ENCODE peak calls at places on chromosomes 11 and 22, in ten cellular contexts. One of them, this sample, is unnamed.

GRCh38 chr11:118914178-118914918 is 11.4 kb downstream of the BCL9L start:
- DNase-seq in SK-N-SH: no peak
- DNase-seq in adipocyte: no peak
- DNase-seq in neural progenitor cell: peak; percentile 77
- DNase-seq in neuronal stem cell: no peak
- DNase-seq in MM.1S: no peak
- DNase-seq in colonic mucosa: peak; percentile 72
- DNase-seq in PC-3: peak; percentile 75
- DNase-seq in fibroblast of lung: no peak
- DNase-seq in mesenchymal stem cell: no peak
- DNase-seq in this sample: peak; percentile 68

GRCh38 chr22:36198936-36199616 is 2.5 kb downstream of the APOL4 start:
- DNase-seq in colonic mucosa: no peak
- DNase-seq in neuronal stem cell: no peak
- DNase-seq in fibroblast of lung: no peak
- DNase-seq in MM.1S: no peak
- DNase-seq in neural progenitor cell: no peak
- DNase-seq in SK-N-SH: no peak
- DNase-seq in adipocyte: no peak
- DNase-seq in PC-3: peak; percentile 6
- DNase-seq in mesenchymal stem cell: no peak
- DNase-seq in this sample: peak; percentile 39

GRCh38 chr11:67301951-67302516 is 1.3 kb upstream of the SSH3 start:
- DNase-seq in colonic mucosa: peak; percentile 78
- DNase-seq in mesenchymal stem cell: peak; percentile 85
- DNase-seq in neuronal stem cell: no peak
- DNase-seq in fibroblast of lung: peak; percentile 73
- DNase-seq in MM.1S: no peak
- DNase-seq in neural progenitor cell: peak; percentile 71
- DNase-seq in SK-N-SH: no peak
- DNase-seq in adipocyte: no peak
- DNase-seq in PC-3: peak; percentile 49
- DNase-seq in this sample: peak; percentile 86

GRCh38 chr11:7637447-7638157 is 35.7 kb downstream of the CYB5R2 start:
- DNase-seq in SK-N-SH: no peak
- DNase-seq in PC-3: peak; percentile 20
- DNase-seq in colonic mucosa: no peak
- DNase-seq in neural progenitor cell: no peak
- DNase-seq in adipocyte: peak; percentile 81
- DNase-seq in mesenchymal stem cell: peak; percentile 51
- DNase-seq in fibroblast of lung: peak; percentile 47
- DNase-seq in neuronal stem cell: no peak
- DNase-seq in MM.1S: no peak
- DNase-seq in this sample: no peak

GRCh38 chr11:1760351-1761109 is 3.2 kb downstream of the CTSD start:
- DNase-seq in MM.1S: no peak
- DNase-seq in colonic mucosa: peak; percentile 66
- DNase-seq in PC-3: peak; percentile 3
- DNase-seq in adipocyte: no peak
- DNase-seq in mesenchymal stem cell: peak; percentile 94
- DNase-seq in neural progenitor cell: no peak
- DNase-seq in SK-N-SH: no peak
- DNase-seq in neuronal stem cell: no peak
- DNase-seq in fibroblast of lung: peak; percentile 62
- DNase-seq in this sample: no peak

GRCh38 chr22:28909375-28909774 is 26.0 kb downstream of the ZNRF3 start:
- DNase-seq in PC-3: no peak
- DNase-seq in neuronal stem cell: no peak
- DNase-seq in SK-N-SH: no peak
- DNase-seq in neural progenitor cell: no peak
- DNase-seq in mesenchymal stem cell: no peak
- DNase-seq in colonic mucosa: no peak
- DNase-seq in adipocyte: no peak
- DNase-seq in MM.1S: no peak
- DNase-seq in fibroblast of lung: no peak
- DNase-seq in this sample: no peak

GRCh38 chr11:115739121-115739520 is 234.9 kb upstream of the CADM1 start:
- DNase-seq in neuronal stem cell: peak; percentile 12
- DNase-seq in PC-3: no peak
- DNase-seq in neural progenitor cell: peak; percentile 59
- DNase-seq in SK-N-SH: no peak
- DNase-seq in MM.1S: no peak
- DNase-seq in fibroblast of lung: no peak
- DNase-seq in colonic mucosa: no peak
- DNase-seq in adipocyte: no peak
- DNase-seq in mesenchymal stem cell: no peak
- DNase-seq in this sample: no peak

GRCh38 chr11:128052912-128053641 is 534.3 kb downstream of the ETS1 start:
- DNase-seq in neural progenitor cell: no peak
- DNase-seq in neuronal stem cell: no peak
- DNase-seq in colonic mucosa: no peak
- DNase-seq in SK-N-SH: peak; percentile 15
- DNase-seq in mesenchymal stem cell: peak; percentile 40
- DNase-seq in MM.1S: no peak
- DNase-seq in adipocyte: peak; percentile 79
- DNase-seq in fibroblast of lung: peak; percentile 65
- DNase-seq in PC-3: peak; percentile 56
- DNase-seq in this sample: no peak

GRCh38 chr11:44754876-44755552 is 28.3 kb downstream of the TSPAN18 start:
- DNase-seq in adipocyte: no peak
- DNase-seq in SK-N-SH: peak; percentile 68
- DNase-seq in PC-3: no peak
- DNase-seq in MM.1S: no peak
- DNase-seq in mesenchymal stem cell: no peak
- DNase-seq in fibroblast of lung: no peak
- DNase-seq in neural progenitor cell: no peak
- DNase-seq in neuronal stem cell: no peak
- DNase-seq in colonic mucosa: no peak
- DNase-seq in this sample: peak; percentile 57

DNA sequence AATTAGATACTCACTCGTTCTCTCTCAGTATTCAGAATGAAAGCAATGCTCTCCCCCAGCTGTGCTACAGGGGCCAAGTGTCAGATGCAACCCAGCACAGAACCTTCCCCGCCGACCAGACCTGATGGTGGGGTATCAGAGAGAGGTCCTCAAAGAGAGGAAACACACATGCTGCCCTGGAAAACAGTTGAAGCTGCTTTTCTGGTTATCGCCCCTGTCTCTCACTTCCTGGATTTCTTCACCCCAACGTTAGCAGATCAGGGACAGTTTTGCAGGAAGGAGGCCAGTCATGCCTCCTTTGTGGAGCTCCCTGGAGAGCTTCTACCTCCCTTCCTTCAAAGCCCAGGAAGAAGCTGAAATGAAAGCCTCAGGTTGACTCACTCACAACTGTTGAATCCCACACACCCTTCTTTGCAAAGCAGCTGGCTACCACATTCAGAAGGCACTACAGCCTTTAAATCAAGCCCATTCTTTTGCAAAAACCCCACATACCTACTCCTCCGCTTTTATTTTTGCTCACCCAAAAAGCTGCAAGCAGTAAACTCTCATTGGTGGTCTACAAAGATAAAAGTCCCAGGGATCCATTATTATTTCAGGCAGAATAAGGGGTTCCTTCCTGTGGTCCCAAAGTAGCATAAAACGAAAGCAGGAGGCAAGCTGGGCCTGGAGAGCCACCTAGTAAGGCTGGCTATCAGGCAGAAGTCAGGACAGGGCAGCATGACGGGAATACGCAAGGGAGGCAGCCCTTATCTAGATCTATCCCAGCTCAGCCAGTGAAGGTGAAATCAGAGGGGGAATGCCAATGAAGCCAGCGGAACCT is 23.3 kb downstream of the LARGE1 start:
- DNase-seq in PC-3: no peak
- DNase-seq in adipocyte: no peak
- DNase-seq in mesenchymal stem cell: peak; percentile 31
- DNase-seq in SK-N-SH: peak; percentile 32
- DNase-seq in neural progenitor cell: no peak
- DNase-seq in neuronal stem cell: no peak
- DNase-seq in fibroblast of lung: no peak
- DNase-seq in colonic mucosa: no peak
- DNase-seq in MM.1S: no peak
- DNase-seq in this sample: peak; percentile 76
- H3K9ac ChIP-seq in PC-3: no peak overlapping the region
- H3K9ac ChIP-seq in adipocyte: no peak overlapping the region
- H3K9ac ChIP-seq in mesenchymal stem cell: no peak overlapping the region
- H3K9ac ChIP-seq in SK-N-SH: no peak overlapping the region
- H3K9ac ChIP-seq in neural progenitor cell: no peak overlapping the region
- H3K9ac ChIP-seq in neuronal stem cell: no peak overlapping the region
- H3K9ac ChIP-seq in fibroblast of lung: no peak overlapping the region
- H3K9ac ChIP-seq in colonic mucosa: no peak overlapping the region
- H3K9ac ChIP-seq in MM.1S: no peak overlapping the region
- H3K9ac ChIP-seq in this sample: no peak overlapping the region

DNA sequence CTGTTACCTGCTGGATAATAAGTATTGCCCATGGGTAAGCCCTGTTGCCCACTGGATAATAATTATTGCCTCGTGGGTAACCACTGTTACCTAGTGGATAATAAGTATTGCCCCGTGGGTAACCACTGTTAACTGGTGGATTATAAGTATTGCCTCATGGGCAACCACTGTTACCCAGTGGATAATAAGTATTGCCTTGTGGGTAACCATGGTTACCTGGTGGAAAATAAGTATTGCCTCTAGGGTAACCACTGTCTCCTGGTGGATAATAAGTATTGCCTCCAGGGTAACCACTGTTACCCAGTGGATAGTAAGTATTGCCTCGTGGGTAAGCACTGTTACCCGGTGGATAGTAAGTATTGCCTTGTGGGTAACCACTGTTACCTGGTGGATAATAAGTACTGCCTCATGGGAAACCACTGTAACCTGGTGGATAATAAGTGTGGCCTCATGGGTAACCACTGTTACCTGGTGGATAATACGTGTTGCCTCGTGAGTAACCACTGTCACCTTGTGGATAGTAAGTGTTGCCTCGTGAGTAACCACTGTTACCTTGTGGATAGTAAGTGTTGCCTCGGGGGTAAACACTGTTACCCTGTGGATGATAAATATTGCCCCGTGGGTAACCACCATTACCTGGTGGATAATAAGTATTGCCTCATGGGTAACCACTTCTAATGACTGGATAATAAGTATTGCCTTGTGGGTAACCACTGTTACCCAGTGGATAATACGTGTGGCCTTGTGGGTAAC is 29.0 kb upstream of the NXPE4 start:
- DNase-seq in neural progenitor cell: no peak
- DNase-seq in fibroblast of lung: no peak
- DNase-seq in mesenchymal stem cell: no peak
- DNase-seq in SK-N-SH: no peak
- DNase-seq in adipocyte: no peak
- DNase-seq in colonic mucosa: peak; percentile 3
- DNase-seq in PC-3: no peak
- DNase-seq in MM.1S: no peak
- DNase-seq in neuronal stem cell: no peak
- DNase-seq in this sample: no peak
- H3K9me3 ChIP-seq in neural progenitor cell: peaks cover 2% of the 10 kb centered on the region
- H3K9me3 ChIP-seq in fibroblast of lung: no peaks in the 10 kb centered on the region
- H3K9me3 ChIP-seq in mesenchymal stem cell: peaks cover 13% of the 10 kb centered on the region
- H3K9me3 ChIP-seq in SK-N-SH: no peaks in the 10 kb centered on the region
- H3K9me3 ChIP-seq in adipocyte: no peaks in the 10 kb centered on the region
- H3K9me3 ChIP-seq in colonic mucosa: no peaks in the 10 kb centered on the region
- H3K9me3 ChIP-seq in PC-3: peaks cover 42% of the 10 kb centered on the region
- H3K9me3 ChIP-seq in MM.1S: no peaks in the 10 kb centered on the region
- H3K9me3 ChIP-seq in neuronal stem cell: peaks cover 12% of the 10 kb centered on the region
- H3K9me3 ChIP-seq in this sample: peaks cover 61% of the 10 kb centered on the region

GRCh38 chr11:96221244-96222070 is 121.5 kb downstream of the MAML2 start:
- DNase-seq in neural progenitor cell: no peak
- DNase-seq in fibroblast of lung: no peak
- DNase-seq in colonic mucosa: no peak
- DNase-seq in MM.1S: no peak
- DNase-seq in SK-N-SH: no peak
- DNase-seq in adipocyte: no peak
- DNase-seq in neuronal stem cell: no peak
- DNase-seq in PC-3: no peak
- DNase-seq in mesenchymal stem cell: peak; percentile 46
- DNase-seq in this sample: no peak

GRCh38 chr11:96222102-96222501 is 120.9 kb downstream of the MAML2 start:
- DNase-seq in MM.1S: no peak
- DNase-seq in adipocyte: no peak
- DNase-seq in fibroblast of lung: no peak
- DNase-seq in neural progenitor cell: no peak
- DNase-seq in SK-N-SH: no peak
- DNase-seq in neuronal stem cell: no peak
- DNase-seq in colonic mucosa: no peak
- DNase-seq in PC-3: no peak
- DNase-seq in mesenchymal stem cell: peak; percentile 64
- DNase-seq in this sample: no peak

GRCh38 chr11:96218013-96218412 is 125.0 kb downstream of the MAML2 start:
- DNase-seq in PC-3: no peak
- DNase-seq in MM.1S: no peak
- DNase-seq in SK-N-SH: no peak
- DNase-seq in fibroblast of lung: peak; percentile 73
- DNase-seq in colonic mucosa: no peak
- DNase-seq in neural progenitor cell: no peak
- DNase-seq in adipocyte: no peak
- DNase-seq in mesenchymal stem cell: no peak
- DNase-seq in neuronal stem cell: no peak
- DNase-seq in this sample: no peak

GRCh38 chr11:96218901-96219300 is 124.1 kb downstream of the MAML2 start:
- DNase-seq in fibroblast of lung: no peak
- DNase-seq in neural progenitor cell: no peak
- DNase-seq in mesenchymal stem cell: no peak
- DNase-seq in PC-3: no peak
- DNase-seq in adipocyte: no peak
- DNase-seq in colonic mucosa: no peak
- DNase-seq in SK-N-SH: no peak
- DNase-seq in neuronal stem cell: no peak
- DNase-seq in MM.1S: no peak
- DNase-seq in this sample: no peak

GRCh38 chr11:96219981-96220623 is 122.9 kb downstream of the MAML2 start:
- DNase-seq in SK-N-SH: no peak
- DNase-seq in mesenchymal stem cell: peak; percentile 91
- DNase-seq in PC-3: peak; percentile 70
- DNase-seq in neural progenitor cell: peak; percentile 26
- DNase-seq in fibroblast of lung: peak; percentile 56
- DNase-seq in colonic mucosa: no peak
- DNase-seq in adipocyte: peak; percentile 58
- DNase-seq in neuronal stem cell: no peak
- DNase-seq in MM.1S: no peak
- DNase-seq in this sample: no peak
- H3K4me3 ChIP-seq in SK-N-SH: no peak overlapping the region
- H3K4me3 ChIP-seq in mesenchymal stem cell: no peak overlapping the region
- H3K4me3 ChIP-seq in PC-3: no peak overlapping the region
- H3K4me3 ChIP-seq in neural progenitor cell: no peak overlapping the region
- H3K4me3 ChIP-seq in fibroblast of lung: no peak overlapping the region
- H3K4me3 ChIP-seq in colonic mucosa: no peak overlapping the region
- H3K4me3 ChIP-seq in adipocyte: peak overlapping the region; percentile 66
- H3K4me3 ChIP-seq in neuronal stem cell: no peak overlapping the region
- H3K4me3 ChIP-seq in MM.1S: no peak overlapping the region
- H3K4me3 ChIP-seq in this sample: no peak overlapping the region

DNA sequence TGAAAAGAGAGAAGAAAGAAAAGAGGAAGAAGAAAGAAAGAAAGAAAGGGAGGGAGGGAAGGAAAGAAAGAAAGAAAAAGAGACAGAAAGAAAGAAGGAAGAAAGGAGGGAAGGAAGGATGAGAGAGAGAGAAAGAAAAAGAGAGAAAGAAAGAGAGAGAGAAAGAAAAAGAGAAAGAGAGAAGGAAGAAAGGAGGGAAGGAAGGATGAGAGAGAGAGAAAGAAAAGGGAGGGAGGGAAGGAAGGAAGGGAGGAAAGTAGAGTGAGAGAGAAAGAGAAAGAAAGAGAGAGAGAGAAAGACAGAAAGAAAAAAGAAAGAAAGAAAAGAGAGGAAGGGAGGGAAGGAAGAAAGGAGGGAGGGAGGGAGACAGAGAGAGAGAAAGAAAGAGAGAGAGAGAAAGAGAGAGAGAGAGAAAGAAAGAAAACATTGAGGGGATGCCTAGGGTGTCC is 11.5 kb upstream of the RAC2 start:
- DNase-seq in colonic mucosa: no peak
- DNase-seq in fibroblast of lung: no peak
- DNase-seq in neural progenitor cell: no peak
- DNase-seq in PC-3: no peak
- DNase-seq in SK-N-SH: no peak
- DNase-seq in MM.1S: no peak
- DNase-seq in neuronal stem cell: no peak
- DNase-seq in adipocyte: no peak
- DNase-seq in mesenchymal stem cell: no peak
- DNase-seq in this sample: no peak
- H3K9ac ChIP-seq in colonic mucosa: no peak overlapping the region
- H3K9ac ChIP-seq in fibroblast of lung: no peak overlapping the region
- H3K9ac ChIP-seq in neural progenitor cell: peak overlapping the region; percentile 15
- H3K9ac ChIP-seq in PC-3: no peak overlapping the region
- H3K9ac ChIP-seq in SK-N-SH: no peak overlapping the region
- H3K9ac ChIP-seq in MM.1S: no peak overlapping the region
- H3K9ac ChIP-seq in neuronal stem cell: no peak overlapping the region
- H3K9ac ChIP-seq in adipocyte: no peak overlapping the region
- H3K9ac ChIP-seq in mesenchymal stem cell: no peak overlapping the region
- H3K9ac ChIP-seq in this sample: no peak overlapping the region

This sample was measured in endodermal cell.